ENCODE peak calls at places on chromosomes 13 and 19, in four cellular contexts. W is cardiac muscle cell, H is heart right ventricle, G is breast epithelium. O is an unnamed sample. For H3K4me1, the result is how much of the 10 kb centered on the place peaks cover.

GRCh38 chr13:112072531-112073244 is 5.7 kb downstream of the SOX1 start:
- DNase-seq in W (peak), H (peak), G (no peak), O (no peak)

GRCh38 chr13:93270769-93271753 is 44.5 kb downstream of the GPC6 start:
- DNase-seq in W (peak), H (no peak), G (no peak), O (no peak)

GRCh38 chr19:16368385-16369305 is 44.0 kb downstream of the KLF2 start:
- DNase-seq in W (no peak), H (no peak), G (no peak), O (no peak)

GRCh38 chr13:37395544-37395943 is 203.0 kb downstream of the POSTN start:
- DNase-seq in W (no peak), H (no peak), G (no peak), O (no peak)

GRCh38 chr19:47123406-47123805 is 7.2 kb upstream of the SAE1 start:
- DNase-seq in W (no peak), H (no peak), G (no peak), O (no peak)

GRCh38 chr19:6059996-6060599 is 50.2 kb downstream of the RFX2 start:
- DNase-seq in W (no peak), H (no peak), G (peak), O (no peak)

GRCh38 chr19:5915782-5916165 is 1.7 kb downstream of the CAPS start:
- DNase-seq in W (no peak), H (no peak), G (no peak), O (no peak)

GRCh38 chr19:45901432-45901903 is 945 bp downstream of the MYPOP start:
- DNase-seq in W (peak), H (peak), G (no peak), O (no peak)

GRCh38 chr19:48391100-48392005 is at the start of gene KDELR1:
- DNase-seq in W (peak), H (peak), G (peak), O (peak)

GRCh38 chr13:95784161-95784880 is 107.4 kb downstream of the DNAJC3 start:
- DNase-seq in W (no peak), H (no peak), G (no peak), O (no peak)

GRCh38 chr13:41696163-41697003 is 239.0 kb downstream of the RGCC start:
- DNase-seq in W (peak), H (no peak), G (no peak), O (no peak)

GRCh38 chr19:16463991-16464575 is 7.7 kb downstream of the EPS15L1 start:
- DNase-seq in W (peak), H (no peak), G (no peak), O (no peak)

GRCh38 chr19:46786236-46787039 is 2.0 kb downstream of the SLC1A5 start:
- DNase-seq in W (peak), H (peak), G (peak), O (peak)

GRCh38 chr19:31317098-31317497 is 32.1 kb downstream of the TSHZ3 start:
- DNase-seq in W (no peak), H (no peak), G (no peak), O (no peak)

GRCh38 chr19:4157164-4157563 is 3.7 kb downstream of the CREB3L3 start:
- DNase-seq in W (no peak), H (no peak), G (no peak), O (no peak)

GRCh38 chr13:85261757-85262346 is 537.4 kb downstream of the SLITRK6 start:
- DNase-seq in W (peak), H (no peak), G (no peak), O (no peak)

GRCh38 chr19:19444694-19445155 is 39.2 kb downstream of the GATAD2A start:
- DNase-seq in W (no peak), H (no peak), G (no peak), O (no peak)

GRCh38 chr19:39870171-39870971 is 24.2 kb upstream of the FBL start:
- DNase-seq in W (peak), H (no peak), G (no peak), O (no peak)

GRCh38 chr13:27201661-27202060 is 30.1 kb upstream of the USP12 start:
- DNase-seq in W (no peak), H (no peak), G (no peak), O (no peak)

DNA sequence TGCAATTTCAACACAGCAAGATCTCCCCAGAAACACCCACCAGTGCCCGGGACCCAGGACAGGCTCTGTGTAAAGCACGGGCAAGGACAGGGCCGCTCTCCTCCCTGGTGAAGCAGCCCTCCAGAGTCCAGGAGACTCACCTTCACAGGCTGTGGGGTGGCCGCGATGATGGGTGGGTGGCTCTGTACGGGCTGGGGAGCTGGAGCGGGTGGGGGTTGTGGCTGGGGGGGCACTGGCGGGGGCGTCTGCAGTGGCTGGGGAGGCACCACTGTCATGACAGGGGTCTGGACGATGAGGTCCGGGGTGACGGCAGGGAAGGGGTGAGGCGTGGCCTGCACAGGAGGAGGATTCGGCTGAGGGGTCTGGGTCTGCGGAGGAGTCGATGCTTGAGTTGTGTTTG is 33.0 kb upstream of the EPHX3 start:
- DNase-seq in W (no peak), H (no peak), G (no peak), O (no peak)
- H3K4me1 ChIP-seq in W (under half), H (half or more), G (under half), O (under half)

DNA sequence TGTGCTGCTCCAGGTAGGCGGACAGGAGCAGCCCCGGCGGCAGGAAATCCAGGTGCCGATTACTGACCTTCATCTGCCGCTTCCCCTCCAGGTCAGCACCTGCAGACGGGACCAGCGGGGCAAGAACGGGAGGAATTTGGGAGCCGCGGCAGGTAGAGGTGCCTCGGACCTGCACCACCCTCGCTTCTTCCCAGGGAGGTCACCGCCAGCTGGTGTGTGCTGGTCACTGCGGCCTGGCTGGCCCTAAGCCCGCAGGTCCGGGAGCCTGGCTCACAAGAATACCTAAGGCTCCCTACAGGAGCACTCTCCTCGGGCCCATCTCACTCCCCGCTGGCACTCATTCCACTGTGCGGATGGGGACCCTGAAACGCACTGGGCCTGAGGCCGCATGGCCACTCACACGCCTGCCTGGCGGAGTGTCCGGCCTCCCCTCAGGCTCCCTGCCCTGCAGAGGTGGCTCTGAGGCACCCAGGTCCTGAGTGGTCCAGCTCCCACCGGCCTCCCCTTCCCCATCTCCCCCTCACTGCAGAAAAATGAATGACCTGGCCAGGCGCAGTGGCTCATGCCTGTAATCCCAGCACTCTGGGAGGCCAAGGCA is 4.3 kb downstream of the RNU6-9 start:
- DNase-seq in W (no peak), H (no peak), G (no peak), O (no peak)
- TF ChIP-seq CTCF in W (peak), H (no peak), G (no peak), O (no peak)

GRCh38 chr19:14940266-14940665 is 1.0 kb upstream of the OR7C2 start:
- DNase-seq in W (no peak), H (no peak), G (no peak), O (peak)

GRCh38 chr19:14944456-14944855 is 3.2 kb downstream of the OR7C2 start:
- DNase-seq in W (no peak), H (no peak), G (no peak), O (peak)

GRCh38 chr19:14941189-14941588 is at the start of gene OR7C2:
- DNase-seq in W (no peak), H (no peak), G (no peak), O (peak)

DNA sequence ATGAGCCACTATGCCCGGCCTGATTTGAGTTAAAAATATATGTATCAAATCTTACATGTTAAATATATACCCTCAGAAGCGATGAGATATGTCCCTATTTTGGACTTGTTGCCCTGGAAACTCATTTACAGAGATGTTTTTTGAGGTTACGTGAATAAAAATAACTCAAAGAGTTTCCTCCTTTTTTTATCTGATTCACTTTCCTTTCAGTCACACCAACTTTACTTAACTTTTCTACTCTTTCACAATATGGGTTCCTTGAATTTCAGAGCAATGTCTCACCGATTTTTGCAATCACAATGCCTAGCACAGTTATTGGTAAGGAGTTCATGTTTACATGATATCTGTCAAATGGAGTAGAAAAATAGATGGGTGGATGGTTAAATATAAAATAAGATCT is 2.3 kb downstream of the OR7C2 start:
- DNase-seq in W (no peak), H (no peak), G (no peak), O (no peak)
- H3K27ac ChIP-seq in W (no peak), H (no peak), G (no peak), O (no peak)

GRCh38 chr19:41545547-41545946 is 30.4 kb upstream of the CEACAM21 start:
- DNase-seq in W (no peak), H (no peak), G (no peak), O (no peak)

GRCh38 chr19:41546386-41546789 is 29.6 kb upstream of the CEACAM21 start:
- DNase-seq in W (no peak), H (no peak), G (no peak), O (no peak)

GRCh38 chr19:41548047-41548446 is 27.9 kb upstream of the CEACAM21 start:
- DNase-seq in W (no peak), H (no peak), G (no peak), O (no peak)

GRCh38 chr19:41548954-41549688 is 26.8 kb upstream of the CEACAM21 start:
- DNase-seq in W (no peak), H (no peak), G (no peak), O (no peak)

DNA sequence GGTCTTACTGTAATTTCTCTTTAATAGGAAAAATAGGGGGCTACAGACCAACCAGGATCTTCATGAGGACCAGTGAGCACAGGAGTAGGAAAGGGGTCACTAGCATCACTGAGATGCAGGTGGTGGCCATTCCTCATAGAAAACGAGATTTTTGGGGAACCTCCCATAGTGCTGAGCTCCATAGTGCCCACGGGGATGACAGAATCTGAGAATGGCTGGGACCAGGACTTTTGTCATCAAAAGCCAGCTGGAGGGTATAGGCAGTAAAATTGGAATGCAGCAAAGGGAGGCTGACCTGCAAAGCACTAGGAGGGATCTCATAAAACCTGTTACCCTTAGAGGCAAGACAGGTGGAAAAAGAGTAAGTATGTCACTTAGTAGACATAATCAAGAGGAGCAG is 28.4 kb upstream of the CEACAM21 start:
- DNase-seq in W (no peak), H (no peak), G (no peak), O (no peak)
- H3K4me1 ChIP-seq in W (under half), H (half or more), G (under half), O (under half)

GRCh38 chr13:111027481-111028439 is 87.3 kb upstream of the ARHGEF7 start:
- DNase-seq in W (no peak), H (no peak), G (no peak), O (no peak)
- TF ChIP-seq CTCF in W (no peak), H (no peak), G (no peak), O (no peak)